ENCODE peak calls at places on chromosome 3, in six cellular contexts. L is uterus, Y is esophagus muscularis mucosa, O is A549, K is body of pancreas, X is tibial nerve. Z is an unnamed sample. For H3K4me1, the result is how much of the 10 kb centered on the place peaks cover.

GRCh38 chr3:140682586-140682985 is 4.7 kb downstream of the TRIM42 start:
- DNase-seq in L (no peak), Y (no peak), O (no peak), K (no peak), X (no peak), Z (no peak)

GRCh38 chr3:31028766-31029165 is 134.3 kb upstream of the GADL1 start:
- DNase-seq in L (no peak), Y (no peak), O (no peak), K (no peak), X (no peak), Z (no peak)

GRCh38 chr3:112115806-112116383 is 17.2 kb downstream of the GCSAM start:
- DNase-seq in L (no peak), Y (peak), O (no peak), K (no peak), X (no peak), Z (no peak)

GRCh38 chr3:171345112-171345843 is 114.9 kb downstream of the TNIK start:
- DNase-seq in L (no peak), Y (no peak), O (no peak), K (no peak), X (no peak), Z (no peak)

GRCh38 chr3:186268616-186269448 is 93.2 kb downstream of the DGKG start:
- DNase-seq in L (no peak), Y (no peak), O (no peak), K (no peak), X (no peak), Z (no peak)

GRCh38 chr3:151614-152189 is 44.9 kb upstream of the CHL1 start:
- DNase-seq in L (no peak), Y (no peak), O (no peak), K (no peak), X (no peak), Z (no peak)

GRCh38 chr3:182165234-182165633 is 453.5 kb downstream of the SOX2 start:
- DNase-seq in L (no peak), Y (no peak), O (no peak), K (no peak), X (no peak), Z (no peak)

GRCh38 chr3:192915306-192915705 is 2.4 kb downstream of the MB21D2 start:
- DNase-seq in L (no peak), Y (no peak), O (no peak), K (no peak), X (no peak), Z (no peak)

GRCh38 chr3:105401691-105402149 is 35.0 kb downstream of the ALCAM start:
- DNase-seq in L (no peak), Y (no peak), O (no peak), K (no peak), X (no peak), Z (no peak)

GRCh38 chr3:189273736-189274135 is 102.0 kb downstream of the TPRG1 start:
- DNase-seq in L (no peak), Y (no peak), O (no peak), K (no peak), X (no peak), Z (no peak)

DNA sequence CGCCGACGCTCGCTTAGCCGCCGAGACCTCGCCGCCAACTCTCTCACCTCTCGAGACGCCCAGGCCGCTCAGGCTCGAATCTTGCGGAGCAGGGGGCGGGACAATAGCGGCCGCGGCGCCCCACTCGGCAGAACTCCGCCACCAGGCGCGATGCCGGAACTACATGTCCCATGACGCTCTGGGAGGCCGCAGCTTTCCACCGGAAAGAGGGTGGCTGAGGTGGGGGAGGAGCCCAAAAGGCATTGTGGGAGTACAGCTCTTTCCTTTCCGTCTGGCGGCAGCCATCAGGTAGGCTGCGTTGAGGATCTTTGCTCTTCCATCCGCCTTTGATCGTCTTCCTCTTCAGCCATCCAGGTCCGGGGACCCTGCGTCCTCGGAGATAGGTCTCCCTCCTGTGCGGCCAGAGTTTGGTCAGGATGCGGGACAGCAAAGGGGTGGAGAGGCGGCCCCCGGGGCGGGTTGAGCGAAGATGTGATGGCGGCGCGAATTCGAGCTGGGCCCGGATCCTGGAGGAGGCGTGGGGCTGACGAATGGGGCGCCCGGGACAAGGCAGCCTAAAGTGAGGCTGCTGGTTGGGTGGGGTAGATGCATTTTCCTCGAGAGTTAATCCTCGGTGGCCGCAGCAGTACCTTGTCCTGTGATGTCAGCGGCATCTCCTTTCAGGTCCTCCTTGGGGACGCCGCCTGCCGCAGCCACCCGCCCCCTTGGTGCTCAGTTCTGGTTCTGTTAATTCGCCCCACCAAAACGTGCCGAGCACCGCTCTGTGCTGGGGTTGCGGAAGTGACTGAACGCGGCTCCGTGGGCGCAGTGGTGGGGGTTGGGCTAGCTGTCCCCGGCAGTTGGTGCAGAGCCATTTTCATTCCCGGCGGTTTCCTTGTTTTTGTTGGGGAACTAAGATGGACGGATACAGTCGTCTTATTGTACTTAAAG is at the start of the genes NKIRAS1 and RPL15:
- DNase-seq in L (peak), Y (peak), O (peak), K (peak), X (peak), Z (peak)
- TF ChIP-seq POLR2A in L (peak), Y (peak), O (peak), K (peak), X (peak), Z (peak)

DNA sequence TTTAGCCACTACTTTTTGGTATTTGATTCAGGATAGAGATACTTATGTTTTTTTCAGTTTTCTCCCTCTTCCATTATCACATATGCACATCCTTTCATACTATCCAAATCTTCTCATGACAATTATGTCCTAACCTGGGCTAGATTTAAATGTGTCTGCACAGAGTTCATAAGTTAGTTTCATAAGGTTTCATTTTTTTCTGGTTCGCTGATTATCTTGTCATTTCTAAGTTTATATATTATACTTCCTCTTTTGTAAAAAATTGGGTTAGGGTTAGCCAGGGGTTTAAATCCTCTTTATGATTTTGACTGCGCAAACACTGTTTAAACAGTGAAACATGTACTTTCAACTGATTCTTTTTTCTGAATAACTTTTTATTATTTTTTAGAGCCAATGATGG is 148.6 kb downstream of the SST start:
- DNase-seq in L (no peak), Y (no peak), O (no peak), K (no peak), X (no peak), Z (no peak)
- H3K4me3 ChIP-seq in L (no peak), Y (no peak), O (no peak), K (no peak), X (no peak), Z (no peak)

GRCh38 chr3:32897981-32898623 is 53.3 kb upstream of the CCR4 start:
- DNase-seq in L (no peak), Y (no peak), O (no peak), K (no peak), X (no peak), Z (no peak)
- H3K4me1 ChIP-seq in L (under half), Y (under half), O (under half), K (under half), X (under half), Z (under half)

DNA sequence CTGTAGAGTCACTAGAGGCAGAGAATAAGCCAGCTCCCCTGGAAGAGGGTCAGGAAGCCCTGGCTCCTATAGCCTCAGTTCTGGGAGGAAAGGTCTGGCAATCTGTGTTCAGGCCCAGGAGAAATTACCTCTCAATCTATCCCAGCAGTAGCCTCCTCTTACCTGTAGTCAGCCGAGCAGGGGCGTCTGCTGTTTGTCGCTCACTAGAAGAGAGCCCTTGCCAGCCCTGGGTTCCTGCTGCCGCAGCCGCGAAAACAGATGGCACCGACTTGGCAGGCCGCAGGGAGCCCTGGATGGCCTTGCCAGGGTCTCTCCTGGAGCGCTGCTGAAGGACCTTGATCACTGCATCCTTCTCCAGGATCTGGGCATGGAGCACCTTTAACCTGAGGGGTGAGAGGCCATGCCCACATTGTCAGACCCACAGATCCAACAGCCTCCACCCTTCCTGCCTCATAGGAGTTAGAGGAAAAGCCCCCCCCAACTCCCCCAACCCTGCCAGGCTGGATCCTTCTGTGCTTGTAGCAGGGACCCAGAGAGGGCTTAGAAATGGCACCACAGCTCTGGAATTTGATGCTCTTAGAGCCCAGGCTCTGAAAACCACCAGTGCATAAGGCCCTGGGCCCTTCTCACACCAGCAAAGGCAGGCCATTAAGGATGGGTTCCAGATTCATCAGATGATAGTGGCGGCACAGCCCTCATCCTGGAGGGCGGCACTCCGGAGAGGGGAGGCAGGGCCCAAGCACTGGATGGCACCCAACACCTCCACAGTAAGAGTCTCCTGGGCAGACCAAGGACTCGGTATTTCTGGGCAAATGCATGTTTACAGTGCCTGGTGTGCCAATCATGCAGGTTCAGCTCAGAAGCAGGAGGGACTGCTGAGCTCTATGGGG is 14.9 kb downstream of the AMOTL2 start:
- DNase-seq in L (peak), Y (no peak), O (no peak), K (no peak), X (no peak), Z (no peak)
- TF ChIP-seq POLR2A in L (no peak), Y (no peak), O (no peak), K (no peak), X (no peak), Z (no peak)

DNA sequence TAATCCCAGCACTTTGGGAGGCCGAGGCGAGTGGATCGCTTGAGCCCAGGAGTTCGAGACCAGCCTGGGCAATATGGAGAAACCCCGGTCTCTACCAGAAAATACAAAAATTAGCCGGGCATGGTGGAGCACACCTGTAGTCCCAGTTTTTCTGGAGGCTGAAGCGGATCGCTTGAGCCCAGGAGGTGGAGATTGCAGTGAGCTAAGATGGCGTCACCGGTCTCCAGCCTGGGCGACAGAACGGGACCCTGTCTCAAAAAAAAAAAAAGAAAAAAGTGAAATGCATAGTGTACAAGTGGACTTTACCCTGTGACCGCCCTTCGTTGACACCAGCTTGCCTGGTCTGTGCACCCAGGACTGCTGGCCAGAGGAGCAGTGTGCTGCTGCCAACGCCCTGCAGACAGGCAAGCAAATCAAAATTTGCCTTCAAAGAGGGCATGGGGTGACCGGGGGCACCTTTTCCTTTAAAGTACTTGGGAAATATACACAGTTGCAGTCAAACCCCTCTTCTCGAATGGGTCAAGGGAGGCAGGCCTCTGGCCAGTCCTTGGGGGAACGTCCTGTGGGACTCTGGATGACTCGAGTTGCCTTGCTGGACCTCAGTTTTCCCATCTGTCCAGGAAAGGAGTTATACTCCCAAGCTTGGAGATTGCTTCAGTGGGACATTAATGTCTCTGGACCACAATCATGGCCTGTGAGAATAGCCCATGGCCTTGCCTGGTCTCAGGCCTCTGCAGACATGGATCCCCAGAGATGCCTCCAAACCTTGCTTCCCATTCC is 1.0 kb downstream of the XYLB start:
- DNase-seq in L (no peak), Y (no peak), O (no peak), K (peak), X (no peak), Z (peak)
- H3K4me3 ChIP-seq in L (peak), Y (peak), O (peak), K (peak), X (peak), Z (peak)

DNA sequence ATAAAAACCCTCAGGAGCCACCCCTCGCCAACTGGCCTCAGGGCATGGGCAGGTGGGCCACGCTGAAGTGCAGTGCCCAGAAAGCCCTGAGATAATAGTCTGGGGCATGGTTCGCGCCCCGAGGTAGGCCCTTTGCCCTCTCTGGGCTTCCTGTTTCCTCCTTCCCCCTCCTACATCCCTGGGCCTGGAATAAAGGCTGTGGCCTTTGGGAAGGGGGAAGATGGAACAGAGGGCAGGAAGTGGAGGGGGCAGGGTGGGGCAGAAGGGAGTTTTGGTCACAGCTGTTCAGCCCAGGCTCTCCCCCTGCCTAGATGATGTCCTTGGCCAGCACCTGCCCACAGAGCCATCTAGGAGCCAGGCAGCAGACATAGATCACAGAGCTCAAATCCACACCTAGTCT is 11.3 kb downstream of the CSRNP1 start:
- DNase-seq in L (no peak), Y (no peak), O (no peak), K (peak), X (no peak), Z (no peak)
- H3K4me1 ChIP-seq in L (under half), Y (half or more), O (under half), K (half or more), X (under half), Z (under half)

GRCh38 chr3:98966862-98967554 is 65.5 kb upstream of the DCBLD2 start:
- DNase-seq in L (no peak), Y (no peak), O (peak), K (no peak), X (no peak), Z (no peak)
- TF ChIP-seq POLR2A in L (no peak), Y (no peak), O (peak), K (no peak), X (no peak), Z (no peak)

GRCh38 chr3:52221563-52222318 is 3.7 kb downstream of the TLR9 start:
- DNase-seq in L (peak), Y (no peak), O (no peak), K (no peak), X (no peak), Z (no peak)
- H3K4me3 ChIP-seq in L (no peak), Y (no peak), O (no peak), K (no peak), X (no peak), Z (no peak)

GRCh38 chr3:71784914-71785593 is at the start of gene PROK2:
- DNase-seq in L (no peak), Y (peak), O (no peak), K (peak), X (no peak), Z (no peak)

GRCh38 chr3:71785594-71786472 is 885 bp upstream of the PROK2 start:
- DNase-seq in L (no peak), Y (peak), O (no peak), K (no peak), X (no peak), Z (no peak)

GRCh38 chr3:71786551-71786950 is 1.6 kb upstream of the PROK2 start:
- DNase-seq in L (no peak), Y (peak), O (no peak), K (no peak), X (no peak), Z (no peak)

GRCh38 chr3:71787851-71788405 is 3.0 kb upstream of the PROK2 start:
- DNase-seq in L (no peak), Y (peak), O (no peak), K (no peak), X (no peak), Z (no peak)

GRCh38 chr3:71784201-71784913 is 591 bp downstream of the PROK2 start:
- DNase-seq in L (no peak), Y (peak), O (no peak), K (no peak), X (no peak), Z (no peak)
- H3K4me1 ChIP-seq in L (under half), Y (under half), O (under half), K (under half), X (under half), Z (under half)

Z was measured in right lobe of liver.